ENCODE peak calls at places on chromosome 6, in eight cellular contexts. I is fibroblast of the aortic adventitia; F is colonic mucosa; N is tibial nerve; R is pancreas; G is CD4-positive, alpha-beta T cell; C is thoracic aorta; P is adrenal gland. Z is an unnamed sample.

GRCh38 chr6:142262231-142262630 is 39.6 kb upstream of the ADGRG6 start:
- DNase-seq in I (no peak), F (no peak), N (no peak), R (no peak), G (no peak), C (no peak), P (no peak), Z (no peak)

GRCh38 chr6:83199865-83200230 is 6.7 kb downstream of the RWDD2A start:
- DNase-seq in I (peak; percentile 75), F (no peak), N (no peak), R (peak; percentile 18), G (no peak), C (no peak), P (peak; percentile 18), Z (no peak)

GRCh38 chr6:57013501-57013900 is 33.0 kb upstream of the KIAA1586 start:
- DNase-seq in I (peak; percentile 77), F (no peak), N (no peak), R (no peak), G (no peak), C (no peak), P (no peak), Z (no peak)

GRCh38 chr6:110814488-110815259 is 595 bp downstream of the CDK19 start:
- DNase-seq in I (peak; percentile 31), F (peak; percentile 57), N (peak; percentile 26), R (peak; percentile 55), G (peak; percentile 30), C (no peak), P (peak; percentile 54), Z (peak; percentile 93)

GRCh38 chr6:10081075-10081474 is 333.8 kb downstream of the TFAP2A start:
- DNase-seq in I (no peak), F (no peak), N (no peak), R (no peak), G (no peak), C (no peak), P (no peak), Z (no peak)

GRCh38 chr6:169296170-169296569 is 42.5 kb upstream of the THBS2 start:
- DNase-seq in I (no peak), F (no peak), N (no peak), R (no peak), G (no peak), C (no peak), P (no peak), Z (no peak)

GRCh38 chr6:147106759-147107401 is 97.3 kb upstream of the STXBP5 start:
- DNase-seq in I (peak; percentile 55), F (no peak), N (no peak), R (no peak), G (no peak), C (no peak), P (peak; percentile 44), Z (no peak)

GRCh38 chr6:133555726-133556125 is 314.6 kb downstream of the EYA4 start:
- DNase-seq in I (peak; percentile 27), F (no peak), N (no peak), R (no peak), G (no peak), C (no peak), P (no peak), Z (no peak)

GRCh38 chr6:143516700-143517446 is 5.4 kb upstream of the FUCA2 start:
- DNase-seq in I (no peak), F (peak; percentile 41), N (no peak), R (no peak), G (no peak), C (no peak), P (no peak), Z (no peak)

GRCh38 chr6:165665384-165665672 is 2.3 kb upstream of the PDE10A start:
- DNase-seq in I (no peak), F (no peak), N (no peak), R (no peak), G (no peak), C (no peak), P (no peak), Z (no peak)

GRCh38 chr6:36760685-36761435 is 63.2 kb downstream of the RAB44 start:
- DNase-seq in I (no peak), F (no peak), N (no peak), R (no peak), G (no peak), C (no peak), P (no peak), Z (no peak)

GRCh38 chr6:33841070-33841469 is 37.3 kb upstream of the MLN start:
- DNase-seq in I (no peak), F (no peak), N (no peak), R (no peak), G (no peak), C (no peak), P (no peak), Z (no peak)

GRCh38 chr6:33843696-33844121 is 39.9 kb upstream of the MLN start:
- DNase-seq in I (no peak), F (no peak), N (no peak), R (no peak), G (no peak), C (no peak), P (no peak), Z (no peak)

GRCh38 chr6:33843086-33843695 is 39.4 kb upstream of the MLN start:
- DNase-seq in I (no peak), F (no peak), N (no peak), R (no peak), G (no peak), C (no peak), P (no peak), Z (no peak)

GRCh38 chr6:33840064-33840926 is 36.5 kb upstream of the MLN start:
- DNase-seq in I (peak; percentile 93), F (peak; percentile 35), N (no peak), R (no peak), G (no peak), C (no peak), P (peak; percentile 72), Z (no peak)

GRCh38 chr6:33841868-33842267 is 38.1 kb upstream of the MLN start:
- DNase-seq in I (no peak), F (no peak), N (no peak), R (no peak), G (no peak), C (no peak), P (no peak), Z (no peak)
- TF ChIP-seq CTCF in I (no peak), F (no peak), N (no peak), R (no peak), G (no peak), C (no peak), P (no peak), Z (no peak)

DNA sequence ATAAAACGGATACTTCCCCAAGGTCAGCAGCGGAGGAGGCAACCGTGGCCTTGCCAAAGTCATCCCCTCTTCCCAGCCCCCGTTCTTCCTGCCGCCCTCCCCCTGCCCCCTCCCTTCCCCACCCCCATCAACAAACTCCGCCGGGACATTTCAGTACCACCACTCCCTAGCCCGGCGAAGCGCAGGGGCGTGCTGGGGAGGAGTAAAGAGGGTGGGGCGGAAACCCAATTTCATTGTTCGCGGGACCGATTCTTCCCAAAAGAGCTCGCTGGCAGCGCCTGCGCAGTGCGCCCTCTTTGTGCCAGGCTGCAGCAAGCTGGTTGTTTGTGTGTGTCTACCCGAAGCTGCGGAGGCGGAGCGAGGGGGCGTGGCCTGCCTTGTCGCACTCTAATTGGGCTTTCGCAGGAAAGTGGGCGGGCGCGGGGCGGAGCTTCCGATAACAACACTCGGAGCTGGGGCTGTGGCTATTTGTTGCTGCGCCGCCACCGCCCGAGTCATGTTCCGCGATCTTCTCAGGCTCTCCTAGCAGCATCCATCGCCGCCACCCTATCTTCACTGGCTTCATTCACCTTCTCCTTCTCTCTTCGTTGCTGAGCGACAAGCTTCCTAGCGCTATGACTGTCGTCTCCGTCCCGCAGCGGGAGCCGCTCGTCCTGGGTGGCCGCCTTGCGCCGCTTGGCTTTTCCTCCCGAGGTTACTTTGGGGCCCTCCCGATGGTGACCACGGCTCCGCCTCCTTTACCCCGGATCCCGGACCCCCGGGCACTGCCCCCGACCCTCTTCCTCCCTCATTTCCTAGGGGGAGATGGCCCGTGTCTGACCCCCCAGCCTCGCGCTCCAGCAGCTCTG is at the start of gene PNRC1:
- DNase-seq in I (peak; percentile 100), F (peak; percentile 100), N (peak; percentile 100), R (peak; percentile 100), G (peak; percentile 100), C (peak; percentile 100), P (peak; percentile 100), Z (peak; percentile 100)
- TF ChIP-seq CTCF in I (no peak), F (no peak), N (no peak), R (no peak), G (no peak), C (no peak), P (no peak), Z (no peak)

GRCh38 chr6:32621372-32621771 is 15.8 kb upstream of the HLA-DQA1 start:
- DNase-seq in I (no peak), F (no peak), N (no peak), R (no peak), G (no peak), C (no peak), P (no peak), Z (no peak)

GRCh38 chr6:32623693-32624092 is 13.5 kb upstream of the HLA-DQA1 start:
- DNase-seq in I (no peak), F (no peak), N (no peak), R (no peak), G (no peak), C (no peak), P (no peak), Z (no peak)

GRCh38 chr6:32624565-32624964 is 12.6 kb upstream of the HLA-DQA1 start:
- DNase-seq in I (no peak), F (no peak), N (no peak), R (no peak), G (no peak), C (no peak), P (no peak), Z (no peak)

GRCh38 chr6:32625137-32625536 is 12.1 kb upstream of the HLA-DQA1 start:
- DNase-seq in I (no peak), F (no peak), N (no peak), R (no peak), G (no peak), C (no peak), P (no peak), Z (no peak)

DNA sequence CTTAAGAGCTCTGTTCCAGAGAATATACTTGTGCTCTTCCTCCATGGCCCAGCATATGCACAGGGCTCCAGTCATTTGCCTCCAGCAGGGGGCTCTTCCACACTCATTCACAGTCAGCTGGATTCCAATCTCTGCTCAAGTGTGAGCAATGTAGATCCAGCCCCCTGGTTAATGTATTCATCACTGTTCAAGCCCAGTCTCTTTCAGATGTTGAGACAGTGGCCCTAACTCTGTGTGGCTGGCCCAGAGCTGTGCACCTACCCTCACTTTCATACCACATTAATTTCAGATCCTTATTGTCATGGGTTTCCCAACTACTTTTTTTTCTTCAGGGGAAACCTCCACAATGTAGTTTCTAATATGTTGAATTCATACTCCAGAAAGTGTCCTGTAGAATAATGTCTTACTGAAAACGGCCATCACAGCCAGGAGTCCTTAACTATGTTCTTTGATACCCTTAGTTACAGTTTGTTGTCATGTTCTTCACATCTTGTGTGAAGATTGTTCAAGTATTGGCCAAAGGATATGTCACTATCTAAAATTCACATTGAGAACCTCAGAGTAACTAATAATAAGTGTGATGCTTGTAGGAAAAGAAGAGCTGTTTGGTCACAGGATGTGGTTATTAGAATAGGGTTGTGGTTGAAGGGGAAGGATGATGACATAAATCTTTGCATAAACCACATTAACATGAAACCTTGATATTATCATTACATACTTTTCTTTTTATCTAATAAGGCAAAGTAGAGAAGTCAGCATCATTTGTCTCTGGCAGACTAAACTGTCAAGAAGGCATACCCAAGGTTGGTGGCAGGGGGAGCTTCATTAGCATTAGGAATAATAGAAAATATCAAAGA is 14.4 kb upstream of the HLA-DQA1 start:
- DNase-seq in I (peak; percentile 26), F (peak; percentile 22), N (no peak), R (no peak), G (peak; percentile 8), C (no peak), P (peak; percentile 45), Z (no peak)
- TF ChIP-seq CTCF in I (peak; percentile 50), F (no peak), N (peak; percentile 27), R (peak; percentile 48), G (peak; percentile 45), C (peak; percentile 16), P (no peak), Z (peak; percentile 76)

GRCh38 chr6:96015321-96015790 is 418 bp upstream of the FUT9 start:
- DNase-seq in I (no peak), F (no peak), N (no peak), R (peak; percentile 50), G (no peak), C (no peak), P (no peak), Z (no peak)
- TF ChIP-seq CTCF in I (no peak), F (no peak), N (no peak), R (no peak), G (no peak), C (no peak), P (no peak), Z (no peak)

Z was measured in left lung.